ENCODE peak calls at places on chromosomes 1 and 21, in nine cellular contexts. Y, J, D, L, M, Q, X, B and P are unnamed samples.
A peak's percentile ranks its signal among the peaks of the same experiment; 100 is the strongest.

GRCh38 chr1:113981962-113982931 is 3.0 kb downstream of the OLFML3 start:
- DNase-seq in Y (peak; percentile 62), J (peak; percentile 68), D (no peak), L (peak; percentile 82), M (no peak), Q (peak; percentile 78), X (no peak), B (no peak), P (peak; percentile 35)

GRCh38 chr21:41695513-41695912 is 71.3 kb downstream of the RIPK4 start:
- DNase-seq in Y (no peak), J (no peak), D (no peak), L (no peak), M (no peak), Q (no peak), X (no peak), B (no peak), P (no peak)

GRCh38 chr1:211194826-211195225 is 60.9 kb upstream of the KCNH1 start:
- DNase-seq in Y (no peak), J (no peak), D (no peak), L (no peak), M (no peak), Q (no peak), X (no peak), B (no peak), P (no peak)

GRCh38 chr1:173865468-173866164 is 2.2 kb downstream of the GAS5 start:
- DNase-seq in Y (no peak), J (no peak), D (no peak), L (no peak), M (no peak), Q (no peak), X (no peak), B (no peak), P (no peak)

GRCh38 chr1:238281418-238281817 is 390.7 kb upstream of the ZP4 start:
- DNase-seq in Y (no peak), J (no peak), D (no peak), L (no peak), M (no peak), Q (no peak), X (no peak), B (no peak), P (no peak)

GRCh38 chr21:35614412-35614901 is 445.9 kb downstream of the SETD4 start:
- DNase-seq in Y (no peak), J (no peak), D (no peak), L (peak; percentile 39), M (no peak), Q (no peak), X (peak; percentile 4), B (no peak), P (no peak)

GRCh38 chr1:6329392-6329791 is 64.2 kb downstream of the ACOT7 start:
- DNase-seq in Y (no peak), J (no peak), D (no peak), L (peak; percentile 17), M (no peak), Q (no peak), X (no peak), B (no peak), P (no peak)

GRCh38 chr1:233945573-233945972 is 41.1 kb downstream of the SLC35F3 start:
- DNase-seq in Y (no peak), J (no peak), D (no peak), L (no peak), M (no peak), Q (no peak), X (peak; percentile 2), B (no peak), P (no peak)

GRCh38 chr21:36145259-36145658 is 10.4 kb downstream of the CBR3 start:
- DNase-seq in Y (no peak), J (no peak), D (no peak), L (no peak), M (no peak), Q (no peak), X (no peak), B (no peak), P (no peak)

GRCh38 chr1:75632350-75632949 is 21.5 kb upstream of the SLC44A5 start:
- DNase-seq in Y (peak; percentile 32), J (no peak), D (no peak), L (peak; percentile 23), M (no peak), Q (no peak), X (peak; percentile 13), B (no peak), P (no peak)

GRCh38 chr1:215421772-215422171 is 145.3 kb upstream of the KCTD3 start:
- DNase-seq in Y (no peak), J (no peak), D (no peak), L (no peak), M (no peak), Q (no peak), X (no peak), B (no peak), P (no peak)

GRCh38 chr1:162135271-162135775 is 65.8 kb downstream of the NOS1AP start:
- DNase-seq in Y (no peak), J (no peak), D (no peak), L (no peak), M (no peak), Q (no peak), X (no peak), B (no peak), P (no peak)

GRCh38 chr1:27599605-27600499 is 4.1 kb downstream of the AHDC1 start:
- DNase-seq in Y (no peak), J (no peak), D (no peak), L (no peak), M (peak; percentile 75), Q (peak; percentile 56), X (no peak), B (no peak), P (no peak)

GRCh38 chr21:38766987-38767722 is 38.6 kb upstream of the ETS2 start:
- DNase-seq in Y (no peak), J (no peak), D (peak; percentile 45), L (no peak), M (no peak), Q (no peak), X (no peak), B (peak; percentile 26), P (no peak)
- H3K4me3 ChIP-seq in Y (no peak overlapping the region), J (no peak overlapping the region), D (peak overlapping the region; percentile 26), L (no peak overlapping the region), M (no peak overlapping the region), Q (no peak overlapping the region), X (no peak overlapping the region), B (peak overlapping the region; percentile 5), P (peak overlapping the region; percentile 47)

DNA sequence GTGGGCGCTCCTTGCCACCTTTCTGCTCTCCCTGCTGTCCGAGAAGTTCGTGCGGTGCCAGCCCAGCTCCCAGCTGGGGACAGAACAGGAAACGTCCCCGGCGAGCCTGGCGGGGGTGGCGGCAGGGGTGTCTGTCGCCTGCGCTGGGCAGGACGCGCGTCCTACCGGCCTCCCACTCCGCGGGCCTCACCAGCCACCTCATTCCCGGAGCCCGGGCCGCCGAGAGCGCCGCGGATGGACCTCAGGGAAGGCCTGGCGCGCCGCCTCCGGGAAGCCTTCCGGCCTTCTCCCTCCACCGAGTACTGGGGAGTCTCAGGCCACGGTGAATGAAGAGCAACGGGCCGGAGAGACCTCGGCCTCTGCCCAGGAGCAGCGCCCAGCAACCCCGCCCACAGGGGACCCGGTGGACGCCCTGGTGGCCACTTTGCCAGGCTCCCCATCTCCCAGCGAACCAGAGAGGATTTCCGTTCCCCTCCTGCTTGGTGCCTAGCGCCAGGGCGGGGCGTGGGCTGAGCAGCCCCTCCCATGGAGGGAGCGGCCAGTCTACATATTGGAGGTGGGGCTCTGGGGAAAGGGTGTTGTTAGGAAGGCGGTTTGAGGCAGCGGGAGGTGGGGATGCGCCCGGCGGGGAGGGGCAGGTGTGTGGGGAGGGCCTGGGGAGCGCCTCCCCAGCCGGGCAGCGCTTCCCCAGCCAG is 9.5 kb upstream of the TNFRSF14 start:
- DNase-seq in Y (peak; percentile 88), J (peak; percentile 68), D (peak; percentile 93), L (peak; percentile 61), M (peak; percentile 84), Q (peak; percentile 65), X (peak; percentile 85), B (peak; percentile 88), P (peak; percentile 85)
- TF ChIP-seq POLR2A in Y (no peak), J (peak; percentile 41), D (peak; percentile 30), L (no peak), M (no peak), Q (no peak), X (no peak), B (peak; percentile 73), P (no peak)

GRCh38 chr1:161099090-161099802 is 1.1 kb downstream of the KLHDC9 start:
- DNase-seq in Y (peak; percentile 35), J (no peak), D (no peak), L (no peak), M (no peak), Q (no peak), X (no peak), B (no peak), P (peak; percentile 48)
- H3K4me3 ChIP-seq in Y (no peak overlapping the region), J (no peak overlapping the region), D (no peak overlapping the region), L (no peak overlapping the region), M (peak overlapping the region; percentile 67), Q (peak overlapping the region; percentile 48), X (no peak overlapping the region), B (peak overlapping the region; percentile 76), P (no peak overlapping the region)

DNA sequence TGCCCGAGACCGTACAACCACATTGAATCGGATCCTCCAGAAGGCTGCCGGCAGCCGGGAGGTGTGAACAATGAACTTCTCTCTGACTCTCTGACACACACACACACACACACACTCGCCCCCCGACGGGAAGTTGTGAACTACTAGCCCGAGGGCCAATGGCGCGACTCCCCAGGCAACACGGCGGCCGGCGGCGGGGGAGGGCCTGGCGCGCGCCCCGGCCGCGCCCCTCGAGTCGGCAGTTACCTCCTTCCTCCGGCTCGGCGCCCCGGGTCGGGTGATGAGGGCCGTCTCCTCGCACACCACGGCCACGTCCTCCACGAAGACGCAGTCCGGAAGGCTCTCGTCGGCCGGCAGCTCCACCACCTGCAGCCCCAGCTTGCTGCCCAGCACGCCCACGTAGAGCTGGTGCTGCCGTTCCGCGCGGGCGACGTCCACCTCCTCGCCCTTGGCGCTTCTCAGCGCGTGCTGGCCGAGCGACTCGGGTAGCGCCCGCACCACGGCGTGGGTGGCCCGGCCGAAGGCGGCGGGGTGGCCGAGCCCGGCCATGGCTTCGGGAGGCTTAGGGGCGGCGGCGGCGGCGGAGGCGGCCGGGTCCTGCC is 361 bp downstream of the DDAH1 start:
- DNase-seq in Y (peak; percentile 52), J (peak; percentile 30), D (peak; percentile 15), L (peak; percentile 73), M (peak; percentile 83), Q (peak; percentile 55), X (peak; percentile 15), B (peak; percentile 29), P (peak; percentile 30)
- TF ChIP-seq POLR2A in Y (no peak), J (peak; percentile 15), D (no peak), L (peak; percentile 47), M (no peak), Q (no peak), X (no peak), B (no peak), P (no peak)

GRCh38 chr1:199959775-199960110 is 67.8 kb upstream of the NR5A2 start:
- DNase-seq in Y (no peak), J (no peak), D (no peak), L (no peak), M (no peak), Q (no peak), X (no peak), B (no peak), P (no peak)
- H3K4me3 ChIP-seq in Y (no peak overlapping the region), J (no peak overlapping the region), D (no peak overlapping the region), L (no peak overlapping the region), M (no peak overlapping the region), Q (no peak overlapping the region), X (no peak overlapping the region), B (no peak overlapping the region), P (no peak overlapping the region)

GRCh38 chr1:201288765-201289164 is 5.5 kb downstream of the PKP1 start:
- DNase-seq in Y (no peak), J (no peak), D (no peak), L (no peak), M (no peak), Q (no peak), X (no peak), B (no peak), P (no peak)
- TF ChIP-seq POLR2A in Y (no peak), J (no peak), D (no peak), L (no peak), M (no peak), Q (no peak), X (no peak), B (no peak), P (no peak)